ENCODE peak calls at places on chromosomes 7 and 10, in ten cellular contexts. N is Peyer's patch, A is mesothelial cell of epicardium, O is RWPE2, V is CD14-positive monocyte, J is cardiac muscle cell, M is WTC11, S is GM13977, C is uterus, X is GM12865. I is an unnamed sample.

GRCh38 chr7:43942997-43943701 is 16.9 kb downstream of the UBE2D4 start:
- DNase-seq in N (no peak), A (no peak), O (no peak), V (no peak), J (no peak), M (no peak), S (no peak), C (no peak), X (no peak), I (no peak)

GRCh38 chr10:70974351-70974901 is 86.1 kb upstream of the PCBD1 start:
- DNase-seq in N (no peak), A (no peak), O (no peak), V (no peak), J (no peak), M (no peak), S (no peak), C (no peak), X (no peak), I (no peak)

GRCh38 chr10:99906470-99906869 is 103.3 kb downstream of the DNMBP start:
- DNase-seq in N (no peak), A (no peak), O (peak; percentile 91), V (no peak), J (no peak), M (no peak), S (no peak), C (peak; percentile 23), X (peak; percentile 40), I (no peak)

GRCh38 chr10:3875842-3876235 is 90.8 kb upstream of the KLF6 start:
- DNase-seq in N (no peak), A (no peak), O (no peak), V (no peak), J (no peak), M (no peak), S (no peak), C (no peak), X (no peak), I (no peak)

GRCh38 chr7:99380032-99380822 is 5.7 kb downstream of the ARPC1B start:
- DNase-seq in N (peak; percentile 72), A (no peak), O (no peak), V (peak; percentile 88), J (no peak), M (no peak), S (peak; percentile 76), C (no peak), X (peak; percentile 90), I (no peak)

GRCh38 chr10:73878365-73878764 is 4.0 kb upstream of the CAMK2G start:
- DNase-seq in N (no peak), A (no peak), O (no peak), V (no peak), J (no peak), M (no peak), S (no peak), C (no peak), X (no peak), I (no peak)

GRCh38 chr10:88089498-88089897 is 226.1 kb downstream of the PTEN start:
- DNase-seq in N (no peak), A (no peak), O (no peak), V (no peak), J (no peak), M (no peak), S (no peak), C (no peak), X (no peak), I (no peak)

GRCh38 chr7:124724516-124725192 is 40.9 kb downstream of the GPR37 start:
- DNase-seq in N (no peak), A (no peak), O (no peak), V (no peak), J (no peak), M (no peak), S (no peak), C (no peak), X (no peak), I (no peak)

GRCh38 chr7:2373124-2373556 is 18.5 kb downstream of the EIF3B start:
- DNase-seq in N (no peak), A (no peak), O (no peak), V (no peak), J (no peak), M (no peak), S (no peak), C (no peak), X (no peak), I (no peak)

GRCh38 chr7:37425504-37425903 is 23.2 kb downstream of the ELMO1 start:
- DNase-seq in N (no peak), A (no peak), O (no peak), V (no peak), J (no peak), M (no peak), S (no peak), C (no peak), X (no peak), I (no peak)

GRCh38 chr7:2619120-2619519 is 12.7 kb upstream of the TTYH3 start:
- DNase-seq in N (no peak), A (no peak), O (no peak), V (no peak), J (no peak), M (no peak), S (no peak), C (no peak), X (no peak), I (no peak)

DNA sequence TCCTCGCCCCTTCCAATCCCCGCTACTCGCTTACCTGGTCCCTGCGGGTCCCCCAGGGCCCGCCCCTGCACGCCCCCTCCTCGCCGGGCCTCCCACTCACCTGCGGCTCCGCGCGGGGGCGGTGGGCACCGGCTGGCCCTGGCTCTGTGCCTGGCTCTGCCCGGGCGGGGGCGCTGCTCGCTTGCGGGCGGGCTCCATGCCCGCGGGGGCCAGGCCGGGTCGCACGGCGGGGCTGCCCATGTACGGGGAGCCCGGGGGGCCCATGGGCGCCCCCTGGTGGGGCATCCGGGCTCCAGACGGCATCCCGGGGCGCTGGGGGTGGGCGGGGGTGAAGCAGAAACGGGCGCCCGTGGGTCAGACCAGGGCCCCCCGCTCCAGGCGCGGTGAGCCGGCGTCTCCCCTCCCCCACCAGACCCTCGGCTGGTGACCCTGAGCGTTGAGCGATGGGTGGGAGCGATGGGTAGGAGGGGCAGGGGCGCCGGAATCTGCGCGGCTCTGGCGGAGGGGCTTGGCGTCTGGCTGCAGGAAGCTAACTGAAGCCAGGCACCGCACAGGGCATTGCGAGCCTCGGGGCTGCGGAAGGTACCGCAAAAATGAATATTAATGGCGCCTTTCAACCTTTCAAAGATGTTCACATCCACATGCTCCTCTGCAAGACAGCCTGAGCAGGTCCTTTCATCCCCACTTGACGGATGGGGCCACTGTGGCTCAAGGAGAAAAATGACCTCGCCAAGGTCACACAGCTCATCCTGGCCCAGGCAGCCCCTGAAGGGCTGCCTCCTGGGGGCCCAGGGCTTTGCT is 2.9 kb downstream of the SMARCD3 start:
- DNase-seq in N (peak; percentile 61), A (peak; percentile 74), O (peak; percentile 47), V (no peak), J (peak; percentile 81), M (peak; percentile 54), S (peak; percentile 91), C (no peak), X (peak; percentile 44), I (peak; percentile 61)
- TF ChIP-seq CTCF in N (peak; percentile 36), A (peak; percentile 79), O (peak; percentile 49), V (peak; percentile 84), J (peak; percentile 32), M (peak; percentile 59), S (peak; percentile 61), C (peak; percentile 62), X (peak; percentile 60), I (peak; percentile 82)

GRCh38 chr10:104337985-104338735 is at the start of gene ITPRIP:
- DNase-seq in N (peak; percentile 85), A (peak; percentile 73), O (no peak), V (peak; percentile 79), J (peak; percentile 78), M (peak; percentile 68), S (peak; percentile 81), C (peak; percentile 88), X (peak; percentile 80), I (peak; percentile 78)
- TF ChIP-seq CTCF in N (no peak), A (no peak), O (peak; percentile 19), V (no peak), J (peak; percentile 20), M (no peak), S (peak; percentile 34), C (peak; percentile 4), X (peak; percentile 35), I (peak; percentile 38)

DNA sequence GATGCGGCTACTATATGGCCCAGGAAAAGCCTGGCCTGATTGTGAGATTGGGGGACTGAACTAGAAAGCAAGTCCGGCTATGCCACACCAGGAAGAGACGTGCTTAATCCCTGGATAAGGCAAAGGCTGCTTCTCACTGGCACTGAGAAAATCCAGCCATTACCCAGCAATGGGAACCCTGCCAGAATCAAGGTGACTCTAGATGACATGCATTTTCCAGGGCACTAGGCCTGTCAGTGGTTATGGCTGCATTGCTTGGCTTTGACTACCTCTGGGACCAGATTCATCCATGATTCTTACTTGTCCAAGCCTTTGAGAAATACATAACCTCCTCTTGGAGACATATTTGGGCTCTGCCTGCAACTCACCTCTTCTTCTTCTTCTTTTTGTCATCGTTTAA is 317.2 kb downstream of the GRID1 start:
- DNase-seq in N (no peak), A (no peak), O (no peak), V (no peak), J (peak; percentile 32), M (no peak), S (no peak), C (no peak), X (no peak), I (no peak)
- TF ChIP-seq CTCF in N (no peak), A (no peak), O (no peak), V (no peak), J (no peak), M (no peak), S (no peak), C (no peak), X (no peak), I (no peak)

DNA sequence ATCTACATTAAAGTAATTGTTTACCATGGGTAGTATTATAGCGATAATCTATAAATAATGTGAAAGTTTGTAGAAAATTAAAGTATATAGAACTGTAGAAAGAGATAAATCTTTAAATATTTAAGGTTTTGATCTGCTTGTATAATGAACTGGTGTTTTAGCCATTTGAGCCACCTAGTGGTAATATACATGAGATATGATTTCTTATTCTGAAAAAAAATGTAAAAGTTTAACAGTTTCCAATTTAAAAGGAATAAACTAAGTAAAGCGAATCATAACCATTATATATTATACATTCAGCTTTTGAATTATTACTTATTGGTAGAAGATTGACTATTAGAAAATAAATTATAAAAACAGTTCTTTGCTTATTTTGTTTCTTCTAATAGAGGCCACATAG is 91.2 kb downstream of the OTUD1 start:
- DNase-seq in N (no peak), A (no peak), O (no peak), V (no peak), J (no peak), M (no peak), S (no peak), C (no peak), X (peak; percentile 6), I (no peak)
- TF ChIP-seq CTCF in N (peak; percentile 20), A (peak; percentile 59), O (peak; percentile 74), V (peak; percentile 73), J (peak; percentile 34), M (no peak), S (peak; percentile 5), C (peak; percentile 12), X (peak; percentile 23), I (peak; percentile 30)

DNA sequence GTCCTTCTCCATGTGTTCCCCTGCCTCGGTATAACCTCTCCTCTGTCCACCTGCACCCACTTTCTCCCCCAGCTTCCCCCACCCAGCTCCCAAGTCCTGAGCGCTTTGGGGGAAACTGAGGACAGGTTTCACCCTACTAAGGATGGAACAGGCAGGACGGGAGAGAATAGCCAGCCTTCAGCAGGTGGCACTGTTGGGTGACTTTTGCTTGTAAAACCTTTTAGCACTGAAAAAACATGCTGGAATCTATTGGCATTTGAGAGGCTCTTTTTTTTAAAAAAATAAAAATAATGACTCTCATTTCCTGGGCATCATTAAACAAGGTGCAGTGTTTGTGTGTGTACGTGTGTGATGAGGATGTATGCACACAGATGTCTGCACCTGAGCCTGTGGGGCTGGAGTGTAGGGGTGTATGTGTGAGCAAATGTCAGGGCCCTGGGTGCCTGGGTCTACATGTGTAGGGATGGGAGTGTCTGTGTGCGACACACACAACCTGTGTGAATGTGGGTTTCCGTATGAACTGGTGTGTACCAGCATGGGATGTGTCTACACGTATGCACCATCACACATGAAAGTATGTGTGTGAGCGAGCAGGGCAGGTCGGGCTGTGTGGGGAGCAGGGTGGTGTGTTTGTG is 177.9 kb downstream of the RPS24 start:
- DNase-seq in N (no peak), A (peak; percentile 61), O (no peak), V (no peak), J (peak; percentile 64), M (peak; percentile 34), S (no peak), C (no peak), X (no peak), I (peak; percentile 45)
- TF ChIP-seq CTCF in N (peak; percentile 38), A (peak; percentile 46), O (peak; percentile 47), V (peak; percentile 21), J (peak; percentile 68), M (no peak), S (peak; percentile 34), C (peak; percentile 41), X (peak; percentile 22), I (no peak)